ENCODE peak calls at places on chromosomes 12 and 14, in nine cellular contexts. Q is GM20000; J is C1 segment of cervical spinal cord; B is stimulated activated CD4-positive, alpha-beta T cell treated with anti-CD3 and anti-CD28 coated beads, Interleukin-2, amount 100 ng/mL, for 48 hours; P is GM04504; U is amygdala; Y is upper lobe of right lung; N is ACHN; X is mucosa of descending colon. D is an unnamed sample.
A peak's percentile ranks its signal among the peaks of the same experiment; 100 is the strongest.

GRCh38 chr14:98591161-98591560 is 680.8 kb downstream of the BCL11B start:
- DNase-seq in P (no peak), U (no peak), Y (no peak), Q (no peak), B (no peak), N (no peak), J (no peak), X (no peak), D (no peak)

GRCh38 chr12:68406134-68406576 is 74.0 kb upstream of the MDM1 start:
- DNase-seq in X (peak; percentile 96), Q (no peak), U (peak; percentile 32), P (peak; percentile 88), Y (peak; percentile 95), N (peak; percentile 27), B (no peak), J (peak; percentile 50), D (peak; percentile 43)

GRCh38 chr12:95648990-95649791 is 97.9 kb upstream of the USP44 start:
- DNase-seq in X (no peak), Y (no peak), P (peak; percentile 80), J (no peak), Q (no peak), U (no peak), N (peak; percentile 20), B (no peak), D (no peak)

GRCh38 chr12:115224031-115224430 is 540.1 kb upstream of the TBX3 start:
- DNase-seq in Y (no peak), J (no peak), Q (no peak), U (no peak), X (no peak), N (no peak), P (no peak), B (no peak), D (no peak)

GRCh38 chr12:8664228-8664963 is 1.8 kb upstream of the MFAP5 start:
- DNase-seq in Q (no peak), B (no peak), J (no peak), U (no peak), N (no peak), P (no peak), X (no peak), Y (no peak), D (no peak)

GRCh38 chr12:52710744-52711143 is 7.4 kb upstream of the KRT77 start:
- DNase-seq in X (no peak), B (no peak), Y (no peak), J (no peak), U (no peak), N (no peak), Q (no peak), P (no peak), D (no peak)

GRCh38 chr12:1927751-1928351 is 9.4 kb upstream of the CACNA2D4 start:
- DNase-seq in Y (peak; percentile 57), U (no peak), N (no peak), X (no peak), Q (no peak), P (no peak), B (no peak), J (no peak), D (no peak)

GRCh38 chr12:84056-84455 is 17.5 kb downstream of the IQSEC3 start:
- DNase-seq in N (no peak), B (no peak), X (no peak), Y (no peak), J (no peak), Q (no peak), U (peak; percentile 58), P (no peak), D (peak; percentile 75)

GRCh38 chr14:24013654-24014514 is 25.2 kb downstream of the DHRS4L2 start:
- DNase-seq in B (peak; percentile 45), X (no peak), Q (peak; percentile 79), N (peak; percentile 60), J (peak; percentile 30), P (peak; percentile 46), U (no peak), Y (no peak), D (peak; percentile 84)

GRCh38 chr12:88868062-88868461 is 287.8 kb upstream of the KITLG start:
- DNase-seq in P (no peak), X (no peak), N (no peak), Q (no peak), U (no peak), Y (no peak), B (no peak), J (no peak), D (no peak)

GRCh38 chr12:55706840-55707671 is 648 bp downstream of the ITGA7 start:
- DNase-seq in B (no peak), N (peak; percentile 35), X (no peak), Y (no peak), Q (no peak), U (peak; percentile 26), P (no peak), J (no peak), D (no peak)

D was measured in A673.